ENCODE peak calls at places on chromosome 3, in nine cellular contexts. Q is NB4, O is sigmoid colon, H is GM12878, G is HCT116, Y is GM12891, X is esophagus squamous epithelium, P is thyroid gland, E is H54. A is an unnamed sample.

GRCh38 chr3:192914873-192915272 is 2.8 kb downstream of the MB21D2 start:
- DNase-seq in E (no peak), Y (no peak), O (no peak), H (no peak), P (no peak), Q (no peak), X (no peak), G (no peak), A (no peak)

GRCh38 chr3:47606171-47606570 is 27.5 kb upstream of the CSPG5 start:
- DNase-seq in X (no peak), Y (no peak), P (no peak), H (no peak), E (no peak), Q (no peak), G (no peak), O (no peak), A (no peak)

GRCh38 chr3:156811092-156811862 is 14.9 kb upstream of the LEKR1 start:
- DNase-seq in H (no peak), E (no peak), G (no peak), P (no peak), O (no peak), Y (no peak), X (no peak), Q (peak), A (no peak)

GRCh38 chr3:65107174-65107573 is 419.4 kb upstream of the ADAMTS9 start:
- DNase-seq in Q (no peak), O (no peak), X (no peak), P (no peak), E (no peak), H (no peak), G (no peak), Y (no peak), A (no peak)

GRCh38 chr3:155398046-155398445 is 104.6 kb upstream of the STRIT1 start:
- DNase-seq in Y (no peak), H (no peak), Q (no peak), E (no peak), X (no peak), G (no peak), P (no peak), O (no peak), A (no peak)

GRCh38 chr3:188417329-188417728 is 263.4 kb downstream of the LPP start:
- DNase-seq in Y (no peak), Q (no peak), G (no peak), P (no peak), H (no peak), O (no peak), X (no peak), E (no peak), A (no peak)

GRCh38 chr3:172129868-172130751 is 90.7 kb downstream of the FNDC3B start:
- DNase-seq in O (peak), Y (no peak), E (peak), G (peak), Q (peak), P (peak), X (peak), H (no peak), A (peak)

GRCh38 chr3:193347507-193348501 is 30.7 kb downstream of the ATP13A5 start:
- DNase-seq in P (no peak), Y (no peak), E (no peak), O (no peak), G (no peak), X (no peak), H (no peak), Q (no peak), A (no peak)

GRCh38 chr3:100927775-100928174 is 65.4 kb downstream of the ABI3BP start:
- DNase-seq in Y (no peak), E (no peak), G (no peak), Q (no peak), X (no peak), P (no peak), H (no peak), O (no peak), A (no peak)

GRCh38 chr3:36993326-36994283 is at the start of gene MLH1:
- DNase-seq in E (peak), Y (peak), P (peak), H (peak), G (peak), X (no peak), Q (peak), O (peak), A (no peak)
- TF ChIP-seq POLR2A in E (peak), Y (peak), P (no peak), H (peak), G (peak), X (no peak), Q (peak), O (peak), A (peak)

DNA sequence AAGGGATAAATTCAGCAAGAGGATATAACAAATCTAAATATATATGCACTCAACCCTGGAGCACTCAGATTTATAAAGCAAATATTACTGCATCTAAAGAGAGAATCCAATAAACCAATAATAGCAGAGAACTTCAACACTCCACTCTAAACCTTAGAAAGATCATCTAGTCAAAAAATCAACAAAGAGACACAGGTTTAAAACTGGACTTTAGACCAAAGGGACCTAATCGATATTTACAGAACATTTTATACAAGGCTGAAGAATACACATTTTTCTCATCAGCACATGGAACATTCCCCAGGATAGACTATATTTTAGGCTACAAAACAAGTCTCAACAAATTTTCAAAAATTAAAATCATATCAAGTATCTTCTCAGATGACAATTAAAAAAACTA is 379.0 kb downstream of the GBE1 start:
- DNase-seq in G (no peak), O (no peak), Y (no peak), E (no peak), Q (no peak), H (no peak), X (no peak), P (no peak), A (no peak)
- TF ChIP-seq POLR2A in G (no peak), O (no peak), Y (no peak), E (no peak), Q (no peak), H (no peak), X (no peak), P (no peak), A (no peak)

DNA sequence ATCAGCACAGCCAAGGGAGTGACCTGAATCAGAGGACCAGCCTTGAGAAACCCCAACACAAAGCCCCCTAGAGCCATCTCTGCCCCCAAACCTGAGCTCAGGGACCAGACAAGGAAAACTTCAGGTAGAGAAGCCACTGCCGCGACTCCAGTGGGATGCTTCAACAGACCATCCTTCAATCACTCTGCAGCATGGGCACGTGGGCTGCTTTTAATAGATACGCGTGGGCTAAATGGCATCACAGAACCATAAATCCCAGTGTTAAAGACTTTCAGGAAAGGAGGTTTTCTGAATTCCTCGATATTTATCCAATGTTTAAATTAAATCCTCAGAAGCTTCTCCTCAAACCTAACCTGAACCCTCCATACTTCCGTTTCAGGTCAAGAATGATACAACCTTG is 30.6 kb downstream of the SH3BP5 start:
- DNase-seq in X (no peak), G (no peak), O (peak), P (no peak), Q (no peak), E (no peak), Y (no peak), H (no peak), A (no peak)
- TF ChIP-seq POLR2A in X (no peak), G (no peak), O (no peak), P (no peak), Q (no peak), E (no peak), Y (no peak), H (no peak), A (no peak)

GRCh38 chr3:72590732-72591192 is 257.5 kb downstream of the SHQ1 start:
- DNase-seq in E (no peak), Y (no peak), P (no peak), G (no peak), Q (no peak), H (no peak), O (no peak), X (no peak), A (no peak)
- TF ChIP-seq POLR2A in E (no peak), Y (no peak), P (no peak), G (no peak), Q (no peak), H (no peak), O (no peak), X (no peak), A (no peak)

DNA sequence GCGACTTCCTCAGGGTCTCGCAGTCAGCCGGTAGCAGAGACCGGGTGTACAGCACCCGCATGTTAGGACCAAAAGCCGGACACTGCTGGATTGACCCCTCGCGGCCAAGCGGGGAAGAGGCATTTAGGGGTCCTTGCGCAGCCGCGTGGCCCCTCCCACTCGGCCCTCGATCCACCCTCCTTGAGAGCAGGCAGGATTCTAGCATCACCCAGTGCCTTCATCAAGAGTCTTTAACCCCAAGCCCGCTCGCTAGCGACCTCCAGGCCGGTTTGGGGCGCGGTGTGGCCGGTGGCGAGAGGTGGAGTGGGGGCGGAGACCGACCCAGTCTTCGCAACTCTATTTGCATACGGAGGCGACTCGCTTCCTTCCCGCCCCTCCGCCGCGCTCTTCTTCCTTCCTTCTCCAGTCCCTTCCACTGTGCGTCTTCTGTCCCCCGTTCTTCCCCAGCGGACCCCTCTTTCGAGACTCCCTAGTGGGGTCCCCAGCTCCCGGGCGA is at the start of gene ST6GAL1:
- DNase-seq in Q (peak), G (peak), E (peak), Y (peak), X (peak), O (peak), H (peak), P (peak), A (peak)
- TF ChIP-seq POLR2A in Q (peak), G (peak), E (no peak), Y (peak), X (no peak), O (no peak), H (peak), P (no peak), A (no peak)

GRCh38 chr3:117080899-117081298 is 371.3 kb downstream of the TUSC7 start:
- DNase-seq in H (no peak), Y (no peak), G (no peak), Q (no peak), O (no peak), E (no peak), P (no peak), X (no peak), A (no peak)
- TF ChIP-seq POLR2A in H (no peak), Y (no peak), G (no peak), Q (no peak), O (no peak), E (no peak), P (no peak), X (no peak), A (no peak)

A was measured in erythroblast.